ENCODE peak calls at places on chromosome 1, in five cellular contexts. S is GM20000, U is LNCaP clone FGC, W is adrenal gland, L is H9. N is an unnamed sample.

GRCh38 chr1:37477198-37477931 is 3.0 kb downstream of the ZC3H12A start:
- DNase-seq in S (peak), U (no peak), W (peak), L (peak), N (peak)

GRCh38 chr1:119918301-119918700 is 22.0 kb upstream of the ADAM30 start:
- DNase-seq in S (no peak), U (no peak), W (no peak), L (no peak), N (no peak)

GRCh38 chr1:54417123-54417522 is 10.9 kb upstream of the SSBP3 start:
- DNase-seq in S (no peak), U (no peak), W (no peak), L (no peak), N (no peak)

GRCh38 chr1:11501491-11501897 is 22.5 kb downstream of the DISP3 start:
- DNase-seq in S (no peak), U (no peak), W (no peak), L (peak), N (no peak)

GRCh38 chr1:169676001-169676400 is 35.4 kb downstream of the SELL start:
- DNase-seq in S (no peak), U (no peak), W (no peak), L (no peak), N (no peak)

GRCh38 chr1:165827199-165828102 is at the start of gene UCK2:
- DNase-seq in S (peak), U (peak), W (peak), L (peak), N (peak)

GRCh38 chr1:51926171-51926812 is 47.8 kb upstream of the NRDC start:
- DNase-seq in S (no peak), U (no peak), W (no peak), L (peak), N (no peak)

GRCh38 chr1:66695121-66695520 is 57.1 kb upstream of the DYNLT5 start:
- DNase-seq in S (no peak), U (no peak), W (no peak), L (no peak), N (no peak)

GRCh38 chr1:14724234-14724633 is 125.7 kb downstream of the KAZN start:
- DNase-seq in S (no peak), U (no peak), W (no peak), L (no peak), N (no peak)

GRCh38 chr1:245070836-245071615 is 83.8 kb upstream of the KIF26B start:
- DNase-seq in S (no peak), U (no peak), W (no peak), L (no peak), N (no peak)

GRCh38 chr1:187313115-187313514 is 484.4 kb downstream of the PLA2G4A start:
- DNase-seq in S (no peak), U (no peak), W (no peak), L (no peak), N (no peak)

GRCh38 chr1:55447488-55447887 is 232.3 kb upstream of the USP24 start:
- DNase-seq in S (no peak), U (peak), W (no peak), L (no peak), N (no peak)

GRCh38 chr1:231418741-231419107 is 3.4 kb downstream of the EGLN1 start:
- DNase-seq in S (no peak), U (no peak), W (no peak), L (no peak), N (no peak)

GRCh38 chr1:43340559-43340958 is 2.9 kb downstream of the MPL start:
- DNase-seq in S (no peak), U (no peak), W (no peak), L (no peak), N (no peak)

GRCh38 chr1:20371411-20371810 is 80.7 kb downstream of the VWA5B1 start:
- DNase-seq in S (no peak), U (no peak), W (peak), L (peak), N (no peak)

GRCh38 chr1:57845041-57845440 is 421.2 kb upstream of the DAB1 start:
- DNase-seq in S (no peak), U (no peak), W (no peak), L (no peak), N (no peak)

GRCh38 chr1:164250365-164250764 is 308.6 kb upstream of the PBX1 start:
- DNase-seq in S (no peak), U (no peak), W (no peak), L (no peak), N (no peak)

GRCh38 chr1:229006121-229006870 is 264.6 kb upstream of the RAB4A start:
- DNase-seq in S (no peak), U (no peak), W (no peak), L (no peak), N (no peak)

GRCh38 chr1:72837781-72838180 is 555.4 kb upstream of the NEGR1 start:
- DNase-seq in S (no peak), U (no peak), W (no peak), L (peak), N (no peak)

GRCh38 chr1:228825840-228826484 is 90.7 kb downstream of the RHOU start:
- DNase-seq in S (no peak), U (no peak), W (no peak), L (no peak), N (no peak)

GRCh38 chr1:174877208-174877673 is 122.5 kb upstream of the CACYBP start:
- DNase-seq in S (no peak), U (no peak), W (no peak), L (no peak), N (no peak)

GRCh38 chr1:167562697-167563096 is 9.1 kb upstream of the CREG1 start:
- DNase-seq in S (no peak), U (no peak), W (no peak), L (no peak), N (no peak)

GRCh38 chr1:29388170-29388569 is 151.8 kb downstream of the PTPRU start:
- DNase-seq in S (no peak), U (no peak), W (no peak), L (no peak), N (no peak)

GRCh38 chr1:15452216-15452615 is 4.3 kb upstream of the CELA2A start:
- DNase-seq in S (no peak), U (no peak), W (no peak), L (no peak), N (no peak)

GRCh38 chr1:113353581-113353980 is 36.7 kb upstream of the MAGI3 start:
- DNase-seq in S (no peak), U (no peak), W (no peak), L (no peak), N (no peak)
- TF ChIP-seq CTCF in S (no peak), U (no peak), W (no peak), L (no peak), N (no peak)

GRCh38 chr1:200938955-200939354 is 44.3 kb downstream of the INAVA start:
- DNase-seq in S (no peak), U (no peak), W (no peak), L (no peak), N (no peak)

GRCh38 chr1:200929530-200930278 is 35.0 kb downstream of the INAVA start:
- DNase-seq in S (no peak), U (no peak), W (no peak), L (no peak), N (no peak)

GRCh38 chr1:200931776-200932175 is 37.1 kb downstream of the INAVA start:
- DNase-seq in S (no peak), U (no peak), W (no peak), L (no peak), N (no peak)

GRCh38 chr1:200934676-200935245 is 40.1 kb downstream of the INAVA start:
- DNase-seq in S (no peak), U (no peak), W (no peak), L (no peak), N (no peak)
- TF ChIP-seq CTCF in S (no peak), U (no peak), W (no peak), L (no peak), N (no peak)

GRCh38 chr1:47599777-47600176 is 161.9 kb downstream of the FOXD2 start:
- DNase-seq in S (no peak), U (no peak), W (no peak), L (no peak), N (no peak)
- TF ChIP-seq CTCF in S (no peak), U (no peak), W (no peak), L (no peak), N (no peak)

DNA sequence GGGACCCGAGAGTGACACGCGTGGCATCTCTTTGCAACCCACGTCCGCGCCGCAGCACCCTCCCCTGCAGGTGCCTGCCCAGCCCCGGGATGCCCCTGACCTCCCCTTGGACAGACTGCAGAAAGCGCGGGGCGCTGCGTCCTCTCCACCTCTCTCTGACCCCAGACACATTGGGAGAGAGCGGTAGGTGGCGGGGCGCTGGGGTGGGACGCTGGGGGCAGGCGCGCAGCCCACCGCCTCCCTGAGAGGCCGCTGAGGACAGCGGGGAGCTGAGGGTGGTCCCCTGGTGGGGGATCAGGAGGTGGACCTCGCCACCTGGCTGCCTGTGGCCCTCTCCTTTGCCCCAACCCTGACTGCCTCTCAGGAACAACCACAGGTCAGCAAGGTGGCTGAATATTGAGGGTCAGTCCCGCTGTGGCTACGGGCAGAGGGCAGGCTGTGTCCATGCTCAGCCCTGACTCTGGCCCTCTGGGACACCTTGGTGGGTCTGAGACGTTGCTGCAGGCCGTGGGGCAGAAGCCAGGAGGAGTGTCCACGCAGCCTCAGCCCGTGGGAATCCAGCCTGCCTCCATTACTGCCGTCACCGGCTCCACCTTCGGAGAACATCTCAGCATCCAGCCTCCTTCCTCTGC is 761 bp upstream of the UBE2J2 start:
- DNase-seq in S (no peak), U (no peak), W (no peak), L (no peak), N (no peak)
- TF ChIP-seq CTCF in S (no peak), U (peak), W (no peak), L (no peak), N (no peak)

GRCh38 chr1:204446413-204447111 is 34.9 kb upstream of the PPP1R15B start:
- DNase-seq in S (peak), U (no peak), W (peak), L (peak), N (peak)

GRCh38 chr1:204443871-204444581 is 32.4 kb upstream of the PPP1R15B start:
- DNase-seq in S (no peak), U (no peak), W (no peak), L (no peak), N (no peak)

GRCh38 chr1:204447220-204447619 is 35.6 kb upstream of the PPP1R15B start:
- DNase-seq in S (no peak), U (no peak), W (peak), L (no peak), N (no peak)

GRCh38 chr1:204447736-204448135 is 36.1 kb upstream of the PPP1R15B start:
- DNase-seq in S (no peak), U (no peak), W (peak), L (no peak), N (no peak)

GRCh38 chr1:204445860-204446412 is 34.3 kb upstream of the PPP1R15B start:
- DNase-seq in S (peak), U (no peak), W (no peak), L (peak), N (no peak)
- TF ChIP-seq CTCF in S (peak), U (peak), W (no peak), L (peak), N (no peak)